ENCODE peak calls at places on chromosomes 4 and X, in seven cellular contexts. U is pancreas; Q is heart right ventricle; X is naive thymus-derived CD4-positive, alpha-beta T cell; I is A549; L is ovary; O is H9. C is an unnamed sample. For H3K9me3, the result is how much of the 10 kb centered on the place peaks cover.

GRCh38 chr4:170214101-170214500 is 124.3 kb upstream of the AADAT start:
- DNase-seq in U (no peak), Q (no peak), X (no peak), I (no peak), L (no peak), O (no peak), C (no peak)

GRCh38 chr4:7262134-7262533 is 69.8 kb downstream of the SORCS2 start:
- DNase-seq in U (no peak), Q (no peak), X (no peak), I (no peak), L (no peak), O (no peak), C (no peak)

GRCh38 chrX:87517571-87518141 is at the start of gene KLHL4:
- DNase-seq in U (no peak), Q (peak), X (no peak), I (peak), L (peak), O (peak), C (no peak)

GRCh38 chr4:53775381-53775780 is 184.1 kb upstream of the LNX1 start:
- DNase-seq in U (no peak), Q (no peak), X (no peak), I (no peak), L (no peak), O (no peak), C (no peak)

GRCh38 chrX:126799059-126799458 is 20.5 kb upstream of the PRR32 start:
- DNase-seq in U (no peak), Q (no peak), X (no peak), I (no peak), L (no peak), O (no peak), C (no peak)

GRCh38 chr4:8280876-8281440 is 11.4 kb downstream of the HTRA3 start:
- DNase-seq in U (peak), Q (no peak), X (no peak), I (no peak), L (peak), O (no peak), C (no peak)

GRCh38 chr4:61068025-61068424 is 132.1 kb upstream of the ADGRL3 start:
- DNase-seq in U (no peak), Q (no peak), X (no peak), I (no peak), L (no peak), O (no peak), C (no peak)

GRCh38 chrX:14409341-14409740 is 120.0 kb upstream of the GLRA2 start:
- DNase-seq in U (no peak), Q (no peak), X (no peak), I (peak), L (no peak), O (no peak), C (no peak)

GRCh38 chr4:55312491-55313101 is 33.4 kb upstream of the SRD5A3 start:
- DNase-seq in U (no peak), Q (peak), X (peak), I (peak), L (no peak), O (peak), C (no peak)

GRCh38 chr4:105838082-105838481 is 57.2 kb upstream of the NPNT start:
- DNase-seq in U (no peak), Q (no peak), X (no peak), I (no peak), L (no peak), O (no peak), C (no peak)

GRCh38 chr4:80916770-80917169 is 113.7 kb upstream of the BMP3 start:
- DNase-seq in U (no peak), Q (no peak), X (no peak), I (no peak), L (no peak), O (no peak), C (no peak)

GRCh38 chrX:136028383-136028984 is 43.2 kb downstream of the SLC9A6 start:
- DNase-seq in U (no peak), Q (peak), X (peak), I (peak), L (no peak), O (no peak), C (no peak)

GRCh38 chrX:136353519-136354095 is 52.8 kb downstream of the ADGRG4 start:
- DNase-seq in U (no peak), Q (no peak), X (no peak), I (no peak), L (no peak), O (no peak), C (no peak)

GRCh38 chr4:113700602-113701150 is 60.9 kb downstream of the CAMK2D start:
- DNase-seq in U (no peak), Q (no peak), X (no peak), I (no peak), L (peak), O (no peak), C (no peak)

GRCh38 chr4:82797591-82798081 is 960 bp downstream of the SCD5 start:
- DNase-seq in U (peak), Q (peak), X (no peak), I (peak), L (peak), O (peak), C (peak)

GRCh38 chrX:1507511-1508463 is 29.2 kb downstream of the P2RY8 start:
- DNase-seq in U (no peak), Q (no peak), X (no peak), I (no peak), L (no peak), O (no peak), C (no peak)

GRCh38 chr4:145041378-145041777 is 56.6 kb downstream of the ANAPC10 start:
- DNase-seq in U (no peak), Q (no peak), X (no peak), I (no peak), L (no peak), O (no peak), C (no peak)

GRCh38 chr4:32061916-32062315 is 1341.7 kb downstream of the PCDH7 start:
- DNase-seq in U (no peak), Q (no peak), X (no peak), I (no peak), L (no peak), O (no peak), C (no peak)

GRCh38 chrX:116009348-116009747 is 161.2 kb upstream of the AGTR2 start:
- DNase-seq in U (no peak), Q (no peak), X (no peak), I (no peak), L (no peak), O (no peak), C (no peak)

GRCh38 chr4:102472441-102473013 is 28.6 kb upstream of the NFKB1 start:
- DNase-seq in U (no peak), Q (no peak), X (no peak), I (no peak), L (no peak), O (no peak), C (no peak)
- H3K9me3 ChIP-seq in U (under half), Q (under half), X (under half), I (under half), L (under half), O (under half), C (under half)

DNA sequence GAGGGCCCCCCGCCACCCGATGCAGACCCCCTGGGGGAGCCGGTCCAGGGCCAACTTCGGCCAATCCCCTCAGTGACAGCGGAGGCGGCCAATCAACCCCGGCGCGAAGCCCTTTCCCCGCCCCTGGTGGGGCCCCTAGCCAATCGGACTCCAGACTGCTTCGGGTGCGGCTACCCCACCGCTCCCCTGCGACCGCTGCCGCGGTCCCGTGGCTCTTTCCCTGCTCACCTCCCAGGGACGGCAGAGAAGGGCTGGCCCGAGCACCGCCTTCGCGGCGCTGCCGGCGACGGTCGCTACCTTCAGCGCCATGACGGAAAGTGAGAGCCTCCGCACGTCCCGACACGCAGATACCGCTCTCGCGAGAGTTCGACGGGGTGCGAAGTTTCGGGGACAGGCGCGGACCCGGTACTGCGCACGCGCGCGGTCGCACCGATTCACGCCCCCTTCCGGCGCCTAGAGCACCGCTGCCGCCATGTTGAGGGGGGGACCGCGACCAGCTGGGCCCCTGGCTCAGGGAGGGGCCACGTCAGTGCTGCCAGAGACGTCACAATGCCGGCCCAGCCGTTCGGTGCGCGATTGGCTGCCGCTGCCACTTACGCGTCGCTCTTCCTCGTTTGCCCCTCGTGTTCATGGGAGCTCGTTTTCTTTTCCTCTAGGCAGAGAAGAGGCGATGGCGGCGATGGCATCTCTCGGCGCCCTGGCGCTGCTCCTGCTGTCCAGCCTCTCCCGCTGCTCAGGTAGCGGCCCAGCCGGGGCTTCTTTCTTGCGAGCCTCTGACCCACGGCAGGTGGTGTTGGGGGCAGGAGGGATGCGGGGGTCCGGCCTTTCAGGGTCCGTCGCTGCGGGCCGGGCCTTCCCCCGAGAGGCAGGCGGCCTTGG is at the start of the genes IDH3G and SSR4:
- DNase-seq in U (peak), Q (peak), X (peak), I (peak), L (peak), O (peak), C (peak)
- H3K9me3 ChIP-seq in U (under half), Q (under half), X (under half), I (under half), L (under half), O (under half), C (under half)

DNA sequence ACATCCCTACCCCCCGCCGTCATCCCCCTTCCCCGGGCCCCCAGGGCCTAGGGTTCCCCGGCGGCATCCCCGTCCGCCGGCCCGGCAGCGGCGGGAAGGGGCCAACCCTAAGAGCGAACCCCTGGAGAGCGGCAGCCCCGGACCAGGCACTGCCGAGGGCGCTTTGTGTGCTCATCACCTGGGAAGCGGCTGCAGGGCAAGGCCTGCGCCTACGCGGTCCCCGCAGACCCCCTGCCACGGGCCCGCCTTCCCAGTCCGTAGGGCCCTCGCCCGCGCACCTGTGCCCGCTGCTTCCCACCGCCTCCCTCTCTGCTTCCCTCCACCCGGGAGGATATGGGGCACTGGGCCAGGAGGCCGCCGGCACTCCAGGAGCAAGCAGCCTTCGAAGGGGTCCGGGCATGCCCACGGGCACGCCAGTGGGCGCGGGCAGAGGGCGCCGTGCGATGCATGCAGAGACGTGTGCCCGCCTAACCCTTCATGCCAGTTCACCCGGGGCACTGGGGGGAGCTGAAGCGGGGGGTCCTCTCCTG is 2.6 kb downstream of the FLNA start:
- DNase-seq in U (no peak), Q (no peak), X (no peak), I (no peak), L (peak), O (no peak), C (no peak)
- H3K9me3 ChIP-seq in U (under half), Q (under half), X (under half), I (under half), L (under half), O (under half), C (under half)

DNA sequence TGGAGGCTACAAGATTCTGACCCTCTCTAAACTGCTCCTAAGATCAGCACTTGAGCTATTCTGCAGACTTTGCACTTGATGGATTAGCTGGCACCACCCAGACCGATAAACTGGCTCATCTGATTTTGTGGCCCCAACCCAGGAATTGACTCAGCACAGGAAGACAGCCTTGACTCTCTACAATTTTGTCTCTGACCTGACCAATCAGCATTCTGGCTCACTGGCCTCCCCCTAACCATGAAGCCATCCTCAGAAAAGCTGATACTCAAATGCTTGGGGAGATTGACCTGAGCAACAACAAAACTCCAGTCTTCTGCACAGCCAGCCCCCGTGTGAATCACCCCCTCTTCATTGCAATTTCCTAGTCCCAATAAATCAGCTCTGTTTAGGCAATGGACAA is 195.4 kb upstream of the PPP1R2C start:
- DNase-seq in U (no peak), Q (no peak), X (no peak), I (no peak), L (no peak), O (no peak), C (no peak)
- H3K9me3 ChIP-seq in U (under half), Q (under half), X (under half), I (under half), L (under half), O (under half), C (under half)

GRCh38 chr4:90254357-90254756 is 127.2 kb downstream of the CCSER1 start:
- DNase-seq in U (no peak), Q (no peak), X (no peak), I (no peak), L (no peak), O (no peak), C (no peak)
- H3K9me3 ChIP-seq in U (under half), Q (under half), X (under half), I (under half), L (under half), O (under half), C (under half)

DNA sequence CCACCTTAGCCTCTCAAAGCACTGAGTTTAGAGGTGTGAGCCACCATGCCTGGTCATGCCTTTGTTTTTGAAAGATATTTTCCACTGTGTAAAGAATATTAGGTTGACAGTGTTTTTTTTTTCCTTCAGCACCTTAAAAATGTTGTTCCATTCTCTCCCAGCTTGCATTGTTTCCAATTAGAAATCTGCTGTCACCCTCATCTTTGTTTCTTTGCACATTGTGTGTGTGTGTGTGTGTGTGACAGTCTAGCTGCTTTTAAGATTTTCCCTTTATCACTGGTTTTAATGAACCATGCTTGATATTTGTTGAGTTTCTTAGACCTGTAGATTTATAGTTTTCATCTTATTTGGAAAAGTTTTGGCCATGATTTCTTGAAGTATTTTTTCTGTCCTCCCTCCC is 79.0 kb upstream of the NKX1-1 start:
- DNase-seq in U (no peak), Q (no peak), X (no peak), I (no peak), L (no peak), O (no peak), C (no peak)
- H3K9me3 ChIP-seq in U (under half), Q (half or more), X (under half), I (under half), L (under half), O (under half), C (under half)

DNA sequence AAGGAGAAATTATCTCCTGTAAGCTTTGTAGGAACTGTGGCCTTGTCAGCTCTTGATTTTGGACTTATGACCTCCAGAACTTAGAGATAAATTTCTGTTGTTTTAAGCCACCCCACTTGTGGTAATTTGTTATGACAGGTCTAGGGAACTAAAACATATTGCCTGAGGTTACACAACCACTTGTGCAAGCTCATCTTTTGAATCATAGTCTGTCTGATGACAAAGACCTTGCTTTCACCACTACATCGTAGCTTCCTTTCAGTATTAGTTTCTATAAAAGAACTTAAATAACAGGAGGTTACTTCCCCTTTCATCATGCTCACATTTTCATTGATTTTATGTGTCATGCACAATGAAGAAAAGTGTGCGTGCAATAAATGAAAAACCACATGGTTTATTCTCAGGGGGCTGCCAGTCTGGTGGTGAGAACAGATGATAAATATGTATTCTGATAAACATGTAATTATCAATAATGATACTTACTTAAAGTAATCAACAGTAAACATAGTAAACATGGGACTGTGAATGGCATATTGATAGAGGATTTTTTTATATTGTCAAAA is 690.0 kb upstream of the HS3ST1 start:
- DNase-seq in U (no peak), Q (no peak), X (no peak), I (no peak), L (no peak), O (no peak), C (no peak)
- H3K9me3 ChIP-seq in U (under half), Q (under half), X (under half), I (under half), L (under half), O (under half), C (under half)